ENCODE peak calls at places on chromosome 4, in seven cellular contexts. One of them, this sample, is unnamed.

GRCh38 chr4:167581449-167581965 is 347.2 kb upstream of the SPOCK3 start:
- DNase-seq in left lung: no peak
- DNase-seq in nephron progenitor cell: no peak
- DNase-seq in activated naive CD8-positive, alpha-beta T cell treated with anti-CD3 and anti-CD28 coated beads for 36 hours: no peak
- DNase-seq in mammary epithelial cell: no peak
- DNase-seq in AG08395: no peak
- DNase-seq in left ventricle myocardium inferior: no peak
- DNase-seq in this sample: no peak

GRCh38 chr4:7186081-7186480 is 6.3 kb upstream of the SORCS2 start:
- DNase-seq in AG08395: no peak
- DNase-seq in mammary epithelial cell: no peak
- DNase-seq in nephron progenitor cell: peak; percentile 59
- DNase-seq in left lung: peak; percentile 30
- DNase-seq in left ventricle myocardium inferior: no peak
- DNase-seq in activated naive CD8-positive, alpha-beta T cell treated with anti-CD3 and anti-CD28 coated beads for 36 hours: peak; percentile 25
- DNase-seq in this sample: no peak

GRCh38 chr4:1409079-1409805 is 3.0 kb upstream of the NKX1-1 start:
- DNase-seq in AG08395: no peak
- DNase-seq in left ventricle myocardium inferior: no peak
- DNase-seq in activated naive CD8-positive, alpha-beta T cell treated with anti-CD3 and anti-CD28 coated beads for 36 hours: no peak
- DNase-seq in nephron progenitor cell: no peak
- DNase-seq in left lung: peak; percentile 26
- DNase-seq in mammary epithelial cell: no peak
- DNase-seq in this sample: no peak

GRCh38 chr4:87069037-87069742 is 134.4 kb downstream of the AFF1 start:
- DNase-seq in left lung: no peak
- DNase-seq in left ventricle myocardium inferior: no peak
- DNase-seq in nephron progenitor cell: no peak
- DNase-seq in AG08395: no peak
- DNase-seq in activated naive CD8-positive, alpha-beta T cell treated with anti-CD3 and anti-CD28 coated beads for 36 hours: no peak
- DNase-seq in mammary epithelial cell: no peak
- DNase-seq in this sample: no peak

GRCh38 chr4:32485976-32486375 is 1765.8 kb downstream of the PCDH7 start:
- DNase-seq in activated naive CD8-positive, alpha-beta T cell treated with anti-CD3 and anti-CD28 coated beads for 36 hours: no peak
- DNase-seq in nephron progenitor cell: no peak
- DNase-seq in mammary epithelial cell: no peak
- DNase-seq in AG08395: no peak
- DNase-seq in left lung: no peak
- DNase-seq in left ventricle myocardium inferior: no peak
- DNase-seq in this sample: no peak

GRCh38 chr4:181944527-181944926 is 298.7 kb upstream of the TENM3 start:
- DNase-seq in left ventricle myocardium inferior: no peak
- DNase-seq in activated naive CD8-positive, alpha-beta T cell treated with anti-CD3 and anti-CD28 coated beads for 36 hours: no peak
- DNase-seq in AG08395: no peak
- DNase-seq in left lung: no peak
- DNase-seq in nephron progenitor cell: no peak
- DNase-seq in mammary epithelial cell: no peak
- DNase-seq in this sample: no peak

GRCh38 chr4:186726150-186726439 is 2.4 kb upstream of the FAT1 start:
- DNase-seq in left ventricle myocardium inferior: no peak
- DNase-seq in mammary epithelial cell: no peak
- DNase-seq in nephron progenitor cell: no peak
- DNase-seq in left lung: no peak
- DNase-seq in activated naive CD8-positive, alpha-beta T cell treated with anti-CD3 and anti-CD28 coated beads for 36 hours: no peak
- DNase-seq in AG08395: no peak
- DNase-seq in this sample: no peak

GRCh38 chr4:28388471-28388870 is 1527.8 kb downstream of the STIM2 start:
- DNase-seq in mammary epithelial cell: peak; percentile 53
- DNase-seq in left ventricle myocardium inferior: no peak
- DNase-seq in nephron progenitor cell: no peak
- DNase-seq in AG08395: no peak
- DNase-seq in left lung: no peak
- DNase-seq in activated naive CD8-positive, alpha-beta T cell treated with anti-CD3 and anti-CD28 coated beads for 36 hours: no peak
- DNase-seq in this sample: no peak

GRCh38 chr4:26145212-26145611 is 175.6 kb upstream of the RBPJ start:
- DNase-seq in nephron progenitor cell: no peak
- DNase-seq in activated naive CD8-positive, alpha-beta T cell treated with anti-CD3 and anti-CD28 coated beads for 36 hours: no peak
- DNase-seq in AG08395: no peak
- DNase-seq in mammary epithelial cell: no peak
- DNase-seq in left ventricle myocardium inferior: no peak
- DNase-seq in left lung: no peak
- DNase-seq in this sample: peak; percentile 43

GRCh38 chr4:177455591-177455990 is 13.4 kb upstream of the AGA start:
- DNase-seq in left ventricle myocardium inferior: no peak
- DNase-seq in AG08395: no peak
- DNase-seq in mammary epithelial cell: no peak
- DNase-seq in left lung: no peak
- DNase-seq in nephron progenitor cell: no peak
- DNase-seq in activated naive CD8-positive, alpha-beta T cell treated with anti-CD3 and anti-CD28 coated beads for 36 hours: no peak
- DNase-seq in this sample: no peak

GRCh38 chr4:212438-213174 is 88.3 kb downstream of the ZNF718 start:
- DNase-seq in left lung: peak; percentile 71
- DNase-seq in AG08395: peak; percentile 89
- DNase-seq in nephron progenitor cell: peak; percentile 42
- DNase-seq in mammary epithelial cell: peak; percentile 77
- DNase-seq in left ventricle myocardium inferior: peak; percentile 80
- DNase-seq in activated naive CD8-positive, alpha-beta T cell treated with anti-CD3 and anti-CD28 coated beads for 36 hours: peak; percentile 8
- DNase-seq in this sample: no peak

GRCh38 chr4:133775881-133776280 is 425.7 kb downstream of the PABPC4L start:
- DNase-seq in left ventricle myocardium inferior: no peak
- DNase-seq in AG08395: no peak
- DNase-seq in activated naive CD8-positive, alpha-beta T cell treated with anti-CD3 and anti-CD28 coated beads for 36 hours: no peak
- DNase-seq in left lung: no peak
- DNase-seq in nephron progenitor cell: no peak
- DNase-seq in mammary epithelial cell: peak; percentile 19
- DNase-seq in this sample: peak; percentile 54

GRCh38 chr4:45280121-45280520 is 553.8 kb upstream of the GNPDA2 start:
- DNase-seq in nephron progenitor cell: no peak
- DNase-seq in AG08395: no peak
- DNase-seq in left ventricle myocardium inferior: no peak
- DNase-seq in left lung: no peak
- DNase-seq in mammary epithelial cell: no peak
- DNase-seq in activated naive CD8-positive, alpha-beta T cell treated with anti-CD3 and anti-CD28 coated beads for 36 hours: no peak
- DNase-seq in this sample: no peak

GRCh38 chr4:48290146-48290772 is 20.6 kb upstream of the TEC start:
- DNase-seq in mammary epithelial cell: peak; percentile 6
- DNase-seq in left lung: no peak
- DNase-seq in nephron progenitor cell: no peak
- DNase-seq in left ventricle myocardium inferior: no peak
- DNase-seq in activated naive CD8-positive, alpha-beta T cell treated with anti-CD3 and anti-CD28 coated beads for 36 hours: no peak
- DNase-seq in AG08395: peak; percentile 33
- DNase-seq in this sample: peak; percentile 60

GRCh38 chr4:23567338-23567737 is 322.5 kb downstream of the PPARGC1A start:
- DNase-seq in nephron progenitor cell: no peak
- DNase-seq in mammary epithelial cell: no peak
- DNase-seq in AG08395: no peak
- DNase-seq in left ventricle myocardium inferior: no peak
- DNase-seq in activated naive CD8-positive, alpha-beta T cell treated with anti-CD3 and anti-CD28 coated beads for 36 hours: no peak
- DNase-seq in left lung: no peak
- DNase-seq in this sample: no peak

GRCh38 chr4:85751907-85752306 is 277.0 kb downstream of the ARHGAP24 start:
- DNase-seq in left lung: no peak
- DNase-seq in left ventricle myocardium inferior: no peak
- DNase-seq in nephron progenitor cell: no peak
- DNase-seq in AG08395: no peak
- DNase-seq in activated naive CD8-positive, alpha-beta T cell treated with anti-CD3 and anti-CD28 coated beads for 36 hours: no peak
- DNase-seq in mammary epithelial cell: no peak
- DNase-seq in this sample: no peak

GRCh38 chr4:110231869-110232268 is 33.5 kb upstream of the ELOVL6 start:
- DNase-seq in left lung: no peak
- DNase-seq in activated naive CD8-positive, alpha-beta T cell treated with anti-CD3 and anti-CD28 coated beads for 36 hours: no peak
- DNase-seq in AG08395: no peak
- DNase-seq in mammary epithelial cell: peak; percentile 5
- DNase-seq in left ventricle myocardium inferior: no peak
- DNase-seq in nephron progenitor cell: no peak
- DNase-seq in this sample: peak; percentile 81

GRCh38 chr4:8063974-8064563 is 94.5 kb downstream of the ABLIM2 start:
- DNase-seq in left ventricle myocardium inferior: no peak
- DNase-seq in nephron progenitor cell: no peak
- DNase-seq in activated naive CD8-positive, alpha-beta T cell treated with anti-CD3 and anti-CD28 coated beads for 36 hours: no peak
- DNase-seq in AG08395: no peak
- DNase-seq in left lung: no peak
- DNase-seq in mammary epithelial cell: no peak
- DNase-seq in this sample: no peak

GRCh38 chr4:38752393-38752961 is 30.3 kb downstream of the TLR10 start:
- DNase-seq in left lung: no peak
- DNase-seq in left ventricle myocardium inferior: no peak
- DNase-seq in activated naive CD8-positive, alpha-beta T cell treated with anti-CD3 and anti-CD28 coated beads for 36 hours: no peak
- DNase-seq in AG08395: peak; percentile 47
- DNase-seq in nephron progenitor cell: no peak
- DNase-seq in mammary epithelial cell: peak; percentile 63
- DNase-seq in this sample: no peak

GRCh38 chr4:19659131-19659530 is 592.6 kb upstream of the SLIT2 start:
- DNase-seq in left lung: no peak
- DNase-seq in nephron progenitor cell: no peak
- DNase-seq in left ventricle myocardium inferior: no peak
- DNase-seq in mammary epithelial cell: no peak
- DNase-seq in activated naive CD8-positive, alpha-beta T cell treated with anti-CD3 and anti-CD28 coated beads for 36 hours: no peak
- DNase-seq in AG08395: no peak
- DNase-seq in this sample: no peak

GRCh38 chr4:86972997-86973396 is 38.2 kb downstream of the AFF1 start:
- DNase-seq in nephron progenitor cell: peak; percentile 8
- DNase-seq in activated naive CD8-positive, alpha-beta T cell treated with anti-CD3 and anti-CD28 coated beads for 36 hours: no peak
- DNase-seq in left lung: peak; percentile 72
- DNase-seq in AG08395: no peak
- DNase-seq in mammary epithelial cell: peak; percentile 30
- DNase-seq in left ventricle myocardium inferior: no peak
- DNase-seq in this sample: peak; percentile 62

GRCh38 chr4:26022346-26022891 is 108.4 kb downstream of the SMIM20 start:
- DNase-seq in nephron progenitor cell: no peak
- DNase-seq in left ventricle myocardium inferior: no peak
- DNase-seq in AG08395: peak; percentile 40
- DNase-seq in mammary epithelial cell: peak; percentile 36
- DNase-seq in activated naive CD8-positive, alpha-beta T cell treated with anti-CD3 and anti-CD28 coated beads for 36 hours: no peak
- DNase-seq in left lung: peak; percentile 42
- DNase-seq in this sample: peak; percentile 87

GRCh38 chr4:109041463-109041862 is 261.0 kb downstream of the COL25A1 start:
- DNase-seq in nephron progenitor cell: no peak
- DNase-seq in AG08395: no peak
- DNase-seq in left lung: no peak
- DNase-seq in mammary epithelial cell: no peak
- DNase-seq in left ventricle myocardium inferior: no peak
- DNase-seq in activated naive CD8-positive, alpha-beta T cell treated with anti-CD3 and anti-CD28 coated beads for 36 hours: no peak
- DNase-seq in this sample: no peak

GRCh38 chr4:94577136-94577535 is 125.4 kb downstream of the PDLIM5 start:
- DNase-seq in mammary epithelial cell: no peak
- DNase-seq in nephron progenitor cell: peak; percentile 23
- DNase-seq in left ventricle myocardium inferior: peak; percentile 26
- DNase-seq in left lung: no peak
- DNase-seq in activated naive CD8-positive, alpha-beta T cell treated with anti-CD3 and anti-CD28 coated beads for 36 hours: no peak
- DNase-seq in AG08395: peak; percentile 48
- DNase-seq in this sample: no peak

GRCh38 chr4:66572949-66573348 is 902.7 kb upstream of the EPHA5 start:
- DNase-seq in left lung: no peak
- DNase-seq in left ventricle myocardium inferior: no peak
- DNase-seq in activated naive CD8-positive, alpha-beta T cell treated with anti-CD3 and anti-CD28 coated beads for 36 hours: no peak
- DNase-seq in nephron progenitor cell: no peak
- DNase-seq in mammary epithelial cell: peak; percentile 58
- DNase-seq in AG08395: peak; percentile 1
- DNase-seq in this sample: peak; percentile 80

GRCh38 chr4:138576684-138577083 is 334.5 kb upstream of the SLC7A11 start:
- DNase-seq in AG08395: peak; percentile 33
- DNase-seq in nephron progenitor cell: no peak
- DNase-seq in mammary epithelial cell: peak; percentile 27
- DNase-seq in activated naive CD8-positive, alpha-beta T cell treated with anti-CD3 and anti-CD28 coated beads for 36 hours: no peak
- DNase-seq in left lung: no peak
- DNase-seq in left ventricle myocardium inferior: no peak
- DNase-seq in this sample: peak; percentile 64

GRCh38 chr4:145293658-145294057 is 113.3 kb upstream of the OTUD4 start:
- DNase-seq in activated naive CD8-positive, alpha-beta T cell treated with anti-CD3 and anti-CD28 coated beads for 36 hours: no peak
- DNase-seq in AG08395: no peak
- DNase-seq in nephron progenitor cell: no peak
- DNase-seq in left ventricle myocardium inferior: no peak
- DNase-seq in mammary epithelial cell: no peak
- DNase-seq in left lung: no peak
- DNase-seq in this sample: peak; percentile 20

GRCh38 chr4:8746523-8747466 is 124.8 kb downstream of the HMX1 start:
- DNase-seq in left ventricle myocardium inferior: no peak
- DNase-seq in mammary epithelial cell: no peak
- DNase-seq in nephron progenitor cell: no peak
- DNase-seq in AG08395: no peak
- DNase-seq in activated naive CD8-positive, alpha-beta T cell treated with anti-CD3 and anti-CD28 coated beads for 36 hours: no peak
- DNase-seq in left lung: no peak
- DNase-seq in this sample: no peak

GRCh38 chr4:38804654-38805295 is at the start of gene TLR1:
- DNase-seq in nephron progenitor cell: no peak
- DNase-seq in left ventricle myocardium inferior: no peak
- DNase-seq in left lung: no peak
- DNase-seq in AG08395: peak; percentile 50
- DNase-seq in activated naive CD8-positive, alpha-beta T cell treated with anti-CD3 and anti-CD28 coated beads for 36 hours: no peak
- DNase-seq in mammary epithelial cell: peak; percentile 43
- DNase-seq in this sample: peak; percentile 65

GRCh38 chr4:168815373-168816345 is 194.4 kb downstream of the CBR4 start:
- DNase-seq in mammary epithelial cell: no peak
- DNase-seq in activated naive CD8-positive, alpha-beta T cell treated with anti-CD3 and anti-CD28 coated beads for 36 hours: no peak
- DNase-seq in left lung: no peak
- DNase-seq in nephron progenitor cell: no peak
- DNase-seq in left ventricle myocardium inferior: no peak
- DNase-seq in AG08395: no peak
- DNase-seq in this sample: no peak

GRCh38 chr4:68683034-68683433 is 12.6 kb upstream of the UGT2B15 start:
- DNase-seq in nephron progenitor cell: no peak
- DNase-seq in left lung: no peak
- DNase-seq in left ventricle myocardium inferior: no peak
- DNase-seq in activated naive CD8-positive, alpha-beta T cell treated with anti-CD3 and anti-CD28 coated beads for 36 hours: no peak
- DNase-seq in mammary epithelial cell: no peak
- DNase-seq in AG08395: no peak
- DNase-seq in this sample: no peak

GRCh38 chr4:88755454-88755853 is 57.8 kb upstream of the NAP1L5 start:
- DNase-seq in AG08395: no peak
- DNase-seq in activated naive CD8-positive, alpha-beta T cell treated with anti-CD3 and anti-CD28 coated beads for 36 hours: no peak
- DNase-seq in left lung: no peak
- DNase-seq in nephron progenitor cell: no peak
- DNase-seq in mammary epithelial cell: no peak
- DNase-seq in left ventricle myocardium inferior: no peak
- DNase-seq in this sample: no peak

GRCh38 chr4:112077743-112078142 is 67.5 kb upstream of the FAM241A start:
- DNase-seq in mammary epithelial cell: no peak
- DNase-seq in AG08395: no peak
- DNase-seq in nephron progenitor cell: no peak
- DNase-seq in activated naive CD8-positive, alpha-beta T cell treated with anti-CD3 and anti-CD28 coated beads for 36 hours: no peak
- DNase-seq in left lung: no peak
- DNase-seq in left ventricle myocardium inferior: no peak
- DNase-seq in this sample: no peak

GRCh38 chr4:136741468-136741867 is 790.8 kb downstream of the PCDH18 start:
- DNase-seq in left ventricle myocardium inferior: no peak
- DNase-seq in nephron progenitor cell: no peak
- DNase-seq in mammary epithelial cell: no peak
- DNase-seq in activated naive CD8-positive, alpha-beta T cell treated with anti-CD3 and anti-CD28 coated beads for 36 hours: no peak
- DNase-seq in AG08395: no peak
- DNase-seq in left lung: no peak
- DNase-seq in this sample: peak; percentile 57

GRCh38 chr4:188143731-188144130 is 4.5 kb downstream of the TRIML1 start:
- DNase-seq in nephron progenitor cell: peak; percentile 4
- DNase-seq in left lung: no peak
- DNase-seq in left ventricle myocardium inferior: no peak
- DNase-seq in AG08395: no peak
- DNase-seq in activated naive CD8-positive, alpha-beta T cell treated with anti-CD3 and anti-CD28 coated beads for 36 hours: no peak
- DNase-seq in mammary epithelial cell: peak; percentile 25
- DNase-seq in this sample: no peak

GRCh38 chr4:122716825-122717448 is 15.6 kb upstream of the BBS12 start:
- DNase-seq in mammary epithelial cell: peak; percentile 48
- DNase-seq in left lung: peak; percentile 49
- DNase-seq in nephron progenitor cell: peak; percentile 51
- DNase-seq in left ventricle myocardium inferior: peak; percentile 44
- DNase-seq in AG08395: peak; percentile 71
- DNase-seq in activated naive CD8-positive, alpha-beta T cell treated with anti-CD3 and anti-CD28 coated beads for 36 hours: peak; percentile 58
- DNase-seq in this sample: peak; percentile 76

GRCh38 chr4:3328814-3329663 is 36.2 kb downstream of the RGS12 start:
- DNase-seq in AG08395: no peak
- DNase-seq in left lung: no peak
- DNase-seq in activated naive CD8-positive, alpha-beta T cell treated with anti-CD3 and anti-CD28 coated beads for 36 hours: no peak
- DNase-seq in mammary epithelial cell: no peak
- DNase-seq in nephron progenitor cell: no peak
- DNase-seq in left ventricle myocardium inferior: no peak
- DNase-seq in this sample: no peak

GRCh38 chr4:8439914-8440490 is 521 bp downstream of the ACOX3 start:
- DNase-seq in mammary epithelial cell: no peak
- DNase-seq in left lung: no peak
- DNase-seq in left ventricle myocardium inferior: no peak
- DNase-seq in nephron progenitor cell: peak; percentile 15
- DNase-seq in AG08395: no peak
- DNase-seq in activated naive CD8-positive, alpha-beta T cell treated with anti-CD3 and anti-CD28 coated beads for 36 hours: no peak
- DNase-seq in this sample: no peak

This sample was measured in PC-3.